ENCODE peak calls at places on chromosomes 5 and 9, in eight cellular contexts. Q is T-helper 9 cell; F is ACHN; W is CD4-positive, alpha-beta T cell; B is retina; L is thyroid gland; Y is fibroblast of the aortic adventitia; T is mucosa of descending colon. S is an unnamed sample.

GRCh38 chr9:35517136-35517535 is 27.2 kb downstream of the RUSC2 start:
- DNase-seq in Q (no peak), W (no peak), L (no peak), B (peak; percentile 40), F (no peak), Y (no peak), T (no peak), S (peak; percentile 29)

GRCh38 chr5:177140312-177140711 is 6.7 kb downstream of the NSD1 start:
- DNase-seq in B (no peak), L (no peak), Y (no peak), F (no peak), W (no peak), T (no peak), Q (no peak), S (no peak)

GRCh38 chr9:6354072-6354686 is 26.0 kb downstream of the TPD52L3 start:
- DNase-seq in F (peak; percentile 60), L (no peak), B (peak; percentile 37), W (peak; percentile 9), Q (no peak), Y (peak; percentile 89), T (peak; percentile 30), S (no peak)

GRCh38 chr9:132163457-132163875 is 1.6 kb downstream of the NTNG2 start:
- DNase-seq in Y (no peak), B (no peak), T (no peak), L (peak; percentile 24), W (no peak), F (peak; percentile 30), Q (no peak), S (no peak)

GRCh38 chr5:68683632-68684035 is 410.2 kb upstream of the SLC30A5 start:
- DNase-seq in T (no peak), F (peak; percentile 97), W (no peak), Y (peak; percentile 95), B (no peak), L (peak; percentile 73), Q (no peak), S (no peak)

GRCh38 chr9:89848060-89849040 is 243.5 kb downstream of the GADD45G start:
- DNase-seq in Y (no peak), B (no peak), L (no peak), Q (no peak), F (no peak), T (no peak), W (no peak), S (no peak)

GRCh38 chr5:159133041-159133741 is 33.5 kb upstream of the EBF1 start:
- DNase-seq in Y (peak; percentile 95), B (peak; percentile 70), Q (no peak), T (peak; percentile 17), L (no peak), W (no peak), F (peak; percentile 39), S (no peak)

GRCh38 chr5:20469390-20469789 is 481.4 kb upstream of the CDH18 start:
- DNase-seq in Y (no peak), T (no peak), Q (no peak), F (peak; percentile 6), W (no peak), B (no peak), L (no peak), S (no peak)

GRCh38 chr9:18330736-18331335 is 143.1 kb upstream of the ADAMTSL1 start:
- DNase-seq in W (no peak), T (no peak), Y (no peak), Q (no peak), L (no peak), B (no peak), F (no peak), S (no peak)

GRCh38 chr5:27403248-27403882 is 365.0 kb upstream of the CDH9 start:
- DNase-seq in T (no peak), L (no peak), F (peak; percentile 57), Q (no peak), B (no peak), Y (peak; percentile 57), W (no peak), S (no peak)

GRCh38 chr9:18233776-18234445 is 240.0 kb upstream of the ADAMTSL1 start:
- DNase-seq in W (no peak), Q (no peak), Y (no peak), F (no peak), L (no peak), T (no peak), B (no peak), S (no peak)

GRCh38 chr5:127810707-127811106 is 107.5 kb downstream of the CCDC192 start:
- DNase-seq in L (no peak), Y (no peak), T (no peak), Q (no peak), F (no peak), B (no peak), W (no peak), S (no peak)

GRCh38 chr5:13676531-13676930 is 268.0 kb downstream of the DNAH5 start:
- DNase-seq in T (no peak), W (no peak), F (no peak), B (no peak), Y (no peak), L (no peak), Q (no peak), S (no peak)

GRCh38 chr9:94127806-94128205 is 43.5 kb downstream of the PTPDC1 start:
- DNase-seq in Y (no peak), F (no peak), W (no peak), L (no peak), Q (no peak), T (no peak), B (no peak), S (no peak)

GRCh38 chr5:43038523-43038989 is 1.6 kb downstream of the ANXA2R start:
- DNase-seq in T (no peak), F (no peak), L (no peak), Y (no peak), W (no peak), Q (no peak), B (no peak), S (no peak)

GRCh38 chr5:143605403-143606005 is 202.0 kb upstream of the NR3C1 start:
- DNase-seq in Y (peak; percentile 35), Q (no peak), L (no peak), T (peak; percentile 39), F (no peak), B (no peak), W (no peak), S (peak; percentile 17)

GRCh38 chr9:128078504-128079434 is 10.7 kb downstream of the SLC25A25 start:
- DNase-seq in Q (no peak), L (peak; percentile 37), F (peak; percentile 42), T (peak; percentile 67), Y (peak; percentile 58), W (no peak), B (no peak), S (no peak)

GRCh38 chr9:96532173-96532572 is 82.2 kb downstream of the HABP4 start:
- DNase-seq in Y (no peak), F (no peak), T (no peak), W (no peak), B (no peak), L (no peak), Q (no peak), S (no peak)

GRCh38 chr9:78595200-78595945 is 298.4 kb downstream of the PSAT1 start:
- DNase-seq in T (no peak), Q (no peak), W (no peak), Y (no peak), L (no peak), B (no peak), F (no peak), S (no peak)

GRCh38 chr5:62460578-62460983 is 48.0 kb downstream of the IPO11 start:
- DNase-seq in B (peak; percentile 29), Q (no peak), L (no peak), T (peak; percentile 6), W (no peak), F (peak; percentile 53), Y (peak; percentile 76), S (no peak)

S was measured in C1 segment of cervical spinal cord.